ENCODE peak calls at places on chromosome 20, in seven cellular contexts. B is aorta, I is stomach, E is heart left ventricle, Z is cardiac muscle cell, W is uterus, R is left ventricle myocardium inferior. N is an unnamed sample. For H3K27me3, the result is how much of the 10 kb centered on the place peaks cover.

GRCh38 chr20:53003420-53003819 is 31.3 kb downstream of the TSHZ2 start:
- DNase-seq in B (no peak), I (no peak), E (no peak), Z (no peak), W (no peak), R (no peak), N (no peak)

GRCh38 chr20:32971703-32972161 is 32.5 kb downstream of the SUN5 start:
- DNase-seq in B (no peak), I (no peak), E (no peak), Z (no peak), W (no peak), R (no peak), N (no peak)

GRCh38 chr20:61056136-61056535 is 195.9 kb upstream of the CDH4 start:
- DNase-seq in B (no peak), I (no peak), E (no peak), Z (no peak), W (no peak), R (no peak), N (no peak)

GRCh38 chr20:10502098-10502526 is 67.0 kb downstream of the SLX4IP start:
- DNase-seq in B (no peak), I (no peak), E (no peak), Z (no peak), W (no peak), R (no peak), N (no peak)

GRCh38 chr20:15616626-15617025 is 956.6 kb downstream of the KIF16B start:
- DNase-seq in B (no peak), I (no peak), E (no peak), Z (no peak), W (no peak), R (no peak), N (no peak)

GRCh38 chr20:19975436-19975799 is 41.7 kb upstream of the NAA20 start:
- DNase-seq in B (peak), I (no peak), E (peak), Z (peak), W (no peak), R (peak), N (no peak)

GRCh38 chr20:35617397-35618031 is 1.9 kb downstream of the SPAG4 start:
- DNase-seq in B (peak), I (peak), E (peak), Z (peak), W (peak), R (peak), N (peak)

GRCh38 chr20:9306521-9306920 is 207.9 kb upstream of the LAMP5 start:
- DNase-seq in B (no peak), I (no peak), E (no peak), Z (peak), W (no peak), R (no peak), N (no peak)

GRCh38 chr20:53028337-53029007 is 56.3 kb downstream of the TSHZ2 start:
- DNase-seq in B (no peak), I (no peak), E (no peak), Z (no peak), W (no peak), R (no peak), N (no peak)

DNA sequence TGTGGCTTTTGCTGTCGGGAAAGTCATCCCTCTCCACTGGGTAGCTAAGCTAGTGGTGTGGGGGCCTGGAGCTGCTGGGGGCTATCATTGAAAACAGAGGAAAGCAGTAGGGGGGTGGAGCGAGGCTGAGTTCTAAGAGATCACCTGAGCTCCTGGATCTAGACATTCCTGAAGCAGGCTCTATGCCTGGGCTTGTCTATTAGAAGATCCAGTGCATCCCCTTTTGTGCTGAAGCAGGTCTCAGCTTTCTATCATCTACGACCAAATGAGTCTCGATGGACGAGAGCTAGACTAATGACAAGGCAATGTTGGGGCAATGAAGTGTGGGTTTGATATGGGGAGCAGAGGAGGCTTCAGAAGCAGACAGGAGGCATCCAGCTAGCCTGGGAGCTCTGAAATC is 18.5 kb downstream of the ZBP1 start:
- DNase-seq in B (no peak), I (no peak), E (no peak), Z (no peak), W (no peak), R (no peak), N (no peak)
- H3K4me3 ChIP-seq in B (no peak), I (no peak), E (no peak), Z (no peak), W (no peak), R (no peak), N (no peak)

GRCh38 chr20:48814633-48815032 is 13.2 kb downstream of the PREX1 start:
- DNase-seq in B (no peak), I (no peak), E (no peak), Z (no peak), W (no peak), R (no peak), N (no peak)

GRCh38 chr20:48813930-48814546 is 13.8 kb downstream of the PREX1 start:
- DNase-seq in B (no peak), I (no peak), E (no peak), Z (no peak), W (no peak), R (no peak), N (no peak)

GRCh38 chr20:48813446-48813747 is 14.4 kb downstream of the PREX1 start:
- DNase-seq in B (no peak), I (no peak), E (no peak), Z (no peak), W (no peak), R (no peak), N (no peak)

GRCh38 chr20:48815537-48815936 is 12.3 kb downstream of the PREX1 start:
- DNase-seq in B (no peak), I (no peak), E (no peak), Z (no peak), W (no peak), R (no peak), N (no peak)

GRCh38 chr20:48812600-48813445 is 15.0 kb downstream of the PREX1 start:
- DNase-seq in B (no peak), I (no peak), E (no peak), Z (no peak), W (no peak), R (no peak), N (no peak)
- H3K27ac ChIP-seq in B (no peak), I (no peak), E (no peak), Z (no peak), W (no peak), R (no peak), N (no peak)

DNA sequence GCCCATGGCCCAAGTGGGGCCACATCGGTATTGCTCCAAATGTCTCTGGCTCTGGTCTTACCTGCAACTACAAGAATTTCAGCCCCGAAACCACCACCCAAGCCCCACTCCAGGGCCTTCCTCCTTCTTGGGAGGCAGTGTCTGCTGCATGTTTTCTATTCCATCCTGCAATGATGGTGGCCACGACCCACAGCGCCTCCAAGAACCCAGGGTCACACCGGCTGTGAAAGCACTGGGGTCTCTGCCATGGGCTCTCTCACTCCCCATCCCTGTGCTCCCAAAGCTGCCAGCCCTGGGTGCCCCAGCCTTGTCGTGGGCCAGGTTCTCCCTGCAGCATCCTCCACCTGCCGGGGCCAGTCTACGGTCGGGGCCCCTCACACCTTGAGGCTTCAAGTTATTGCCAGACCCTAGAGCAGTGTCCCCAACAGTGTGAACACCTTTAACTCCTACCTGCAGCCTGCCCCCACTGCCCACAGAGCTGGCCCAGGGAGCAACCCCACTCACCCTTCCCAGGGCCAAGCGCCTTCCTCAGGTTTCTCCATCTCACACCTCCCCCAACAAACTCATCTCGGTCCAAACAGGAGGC is 115.4 kb downstream of the JPH2 start:
- DNase-seq in B (no peak), I (peak), E (no peak), Z (no peak), W (no peak), R (no peak), N (no peak)
- H3K27me3 ChIP-seq in B (under half), I (under half), E (under half), Z (under half), W (under half), R (under half), N (under half)

GRCh38 chr20:694496-694895 is 18.9 kb upstream of the SCRT2 start:
- DNase-seq in B (no peak), I (no peak), E (no peak), Z (no peak), W (no peak), R (no peak), N (no peak)
- H3K4me3 ChIP-seq in B (no peak), I (no peak), E (no peak), Z (no peak), W (no peak), R (no peak), N (no peak)

GRCh38 chr20:47349365-47350180 is 6.9 kb downstream of the ZMYND8 start:
- DNase-seq in B (no peak), I (no peak), E (no peak), Z (no peak), W (no peak), R (no peak), N (no peak)
- H3K27ac ChIP-seq in B (peak), I (peak), E (peak), Z (peak), W (peak), R (peak), N (no peak)

GRCh38 chr20:24823989-24824693 is 124.9 kb upstream of the CST7 start:
- DNase-seq in B (no peak), I (no peak), E (no peak), Z (no peak), W (no peak), R (no peak), N (no peak)
- H3K27me3 ChIP-seq in B (under half), I (under half), E (under half), Z (under half), W (under half), R (under half), N (under half)

N was measured in small intestine.